ENCODE peak calls at places on chromosomes 11 and 22, in four cellular contexts. Z, W, O and K are unnamed samples.

GRCh38 chr11:67290801-67291200 is 1.7 kb downstream of the ANKRD13D start:
- DNase-seq in W (no peak), O (no peak), Z (no peak), K (no peak)

GRCh38 chr11:25449100-25449499 is 882.8 kb upstream of the ANO3 start:
- DNase-seq in O (no peak), Z (no peak), W (no peak), K (no peak)

GRCh38 chr11:66880484-66881211 is 23.8 kb downstream of the LRFN4 start:
- DNase-seq in Z (no peak), W (no peak), O (no peak), K (no peak)

GRCh38 chr22:42719133-42719532 is 1.5 kb downstream of the A4GALT start:
- DNase-seq in Z (no peak), W (no peak), O (no peak), K (no peak)

GRCh38 chr11:2746401-2747230 is 46.8 kb upstream of the KCNQ1OT1 start:
- DNase-seq in W (no peak), O (no peak), Z (no peak), K (no peak)

GRCh38 chr11:130699561-130699960 is 216.7 kb downstream of the SNX19 start:
- DNase-seq in O (no peak), Z (no peak), W (no peak), K (no peak)

GRCh38 chr11:77119531-77119936 is 8.5 kb upstream of the MYO7A start:
- DNase-seq in Z (no peak), O (no peak), W (no peak), K (no peak)

GRCh38 chr11:68297052-68297378 is 15.4 kb upstream of the LRP5 start:
- DNase-seq in O (no peak), W (no peak), Z (no peak), K (no peak)

GRCh38 chr22:26642465-26643367 is 14.7 kb upstream of the MIAT start:
- DNase-seq in W (peak), O (no peak), Z (no peak), K (peak)

GRCh38 chr11:108895579-108896480 is 231.0 kb downstream of the DDX10 start:
- DNase-seq in O (peak), Z (peak), W (no peak), K (no peak)

GRCh38 chr11:16772141-16772512 is 33.7 kb downstream of the C11orf58 start:
- DNase-seq in Z (no peak), O (no peak), W (no peak), K (no peak)

GRCh38 chr22:44365832-44366231 is 53.1 kb upstream of the SHISAL1 start:
- DNase-seq in Z (no peak), O (no peak), W (no peak), K (no peak)

GRCh38 chr11:259374-259773 is 18.8 kb upstream of the NLRP6 start:
- DNase-seq in W (no peak), O (no peak), Z (no peak), K (no peak)

GRCh38 chr22:22714600-22715361 is 70.4 kb downstream of the GGTLC2 start:
- DNase-seq in W (peak), O (no peak), Z (peak), K (no peak)
- TF ChIP-seq CREM in W (no peak), O (no peak), Z (no peak), K (no peak)

GRCh38 chr11:114229062-114229450 is 67.1 kb upstream of the NNMT start:
- DNase-seq in Z (no peak), O (no peak), W (no peak), K (no peak)

GRCh38 chr11:114226283-114226859 is 69.8 kb upstream of the NNMT start:
- DNase-seq in O (no peak), Z (no peak), W (no peak), K (no peak)

GRCh38 chr11:114230031-114230430 is 66.2 kb upstream of the NNMT start:
- DNase-seq in O (no peak), Z (no peak), W (no peak), K (no peak)

GRCh38 chr11:114225662-114226061 is 70.5 kb upstream of the NNMT start:
- DNase-seq in W (no peak), Z (no peak), O (no peak), K (no peak)

DNA sequence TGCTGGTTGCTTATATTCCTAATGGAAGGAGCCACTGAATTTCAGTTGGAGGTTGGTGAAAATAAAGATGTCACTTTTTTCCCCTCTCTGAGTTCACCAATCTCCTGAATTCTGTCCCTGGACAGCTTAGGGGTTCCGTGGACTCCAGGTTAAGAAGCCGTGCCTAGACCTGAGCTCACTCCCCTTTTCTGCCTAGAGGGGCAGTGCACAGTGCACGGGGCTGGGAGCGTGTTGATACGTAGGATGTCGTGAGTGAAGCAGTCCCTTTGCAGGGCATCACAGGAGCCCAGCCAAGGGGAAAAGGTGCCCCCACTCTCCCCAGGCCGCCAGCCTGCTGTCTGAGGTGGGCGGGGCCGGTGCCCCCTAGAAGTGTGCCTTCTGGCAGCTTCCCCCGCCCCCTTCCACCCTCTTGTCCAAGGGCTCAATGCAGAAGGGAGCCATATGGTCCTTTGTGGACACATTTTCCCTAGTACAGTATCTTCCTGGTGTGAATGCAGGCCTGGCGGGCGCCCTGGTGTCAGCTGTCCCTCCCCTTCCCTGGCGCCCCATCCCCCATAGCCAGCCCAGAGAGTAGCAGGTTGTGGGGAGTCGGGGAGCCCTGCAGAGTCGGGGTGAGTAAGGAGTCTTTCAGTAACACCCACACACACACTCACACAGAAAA is 67.7 kb upstream of the NNMT start:
- DNase-seq in W (no peak), O (no peak), Z (no peak), K (no peak)
- TF ChIP-seq CREM in W (no peak), O (no peak), Z (no peak), K (no peak)

DNA sequence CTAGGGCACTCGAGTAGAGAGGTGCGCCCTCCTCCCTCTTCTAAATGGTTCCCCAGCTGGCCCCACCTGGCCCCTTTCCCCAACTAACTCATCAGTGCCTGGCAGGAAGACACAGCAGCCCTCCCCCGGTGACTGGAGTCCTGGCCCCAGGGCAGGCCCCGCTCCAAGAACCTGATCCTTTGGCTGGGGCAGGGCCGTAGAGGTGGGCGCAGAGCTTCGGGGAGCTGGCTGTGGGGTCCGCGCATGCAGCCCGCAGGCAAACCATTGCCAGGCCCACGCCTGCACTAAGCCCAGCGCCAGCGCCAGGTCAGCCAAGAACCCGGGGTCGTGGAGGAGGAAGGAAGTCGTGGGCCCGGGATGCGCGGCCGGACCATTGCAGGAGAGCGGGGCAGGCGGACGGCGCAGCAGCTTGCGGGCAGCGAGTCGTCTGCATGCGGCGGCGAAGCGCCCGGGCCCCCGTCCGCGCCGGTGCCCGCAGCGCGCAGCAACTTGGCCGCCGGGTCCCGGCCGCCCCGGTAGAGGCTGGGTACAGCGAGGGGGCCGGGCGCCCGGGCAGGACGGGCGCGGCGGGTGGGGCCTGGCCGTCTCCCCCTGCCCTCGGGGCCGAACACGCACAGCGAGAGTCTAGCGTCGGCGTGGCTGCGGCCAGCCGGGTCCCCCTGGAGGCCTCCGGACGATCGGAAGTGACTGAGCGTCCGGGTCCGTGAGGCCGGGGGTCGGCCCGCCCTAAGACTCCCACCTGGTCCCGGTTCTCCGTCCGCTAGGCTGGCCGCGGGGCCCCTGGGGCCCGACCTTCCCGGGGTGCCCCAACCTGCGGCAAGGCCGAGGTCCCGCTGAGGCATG is 951 bp upstream of the TRABD start:
- DNase-seq in Z (no peak), O (no peak), W (no peak), K (peak)
- TF ChIP-seq CREM in Z (no peak), O (no peak), W (no peak), K (no peak)

GRCh38 chr11:123479048-123479837 is 49.2 kb downstream of the GRAMD1B start:
- DNase-seq in O (no peak), W (no peak), Z (peak), K (no peak)
- TF ChIP-seq CREM in O (no peak), W (no peak), Z (peak), K (no peak)

GRCh38 chr11:11620251-11620965 is 1.4 kb downstream of the GALNT18 start:
- DNase-seq in Z (no peak), W (no peak), O (no peak), K (peak)
- TF ChIP-seq CREM in Z (no peak), W (no peak), O (no peak), K (no peak)

GRCh38 chr11:123681007-123681406 is 26.6 kb upstream of the SCN3B start:
- DNase-seq in W (no peak), Z (no peak), O (no peak), K (no peak)
- TF ChIP-seq CREM in W (no peak), Z (no peak), O (no peak), K (no peak)